ENCODE peak calls at places on chromosomes 3 and 15, in six cellular contexts. I, D, M, F, C and Q are unnamed samples.

GRCh38 chr3:139764936-139765335 is 87.2 kb upstream of the NMNAT3 start:
- DNase-seq in I (peak), D (no peak), M (no peak), F (peak), C (no peak), Q (peak)

GRCh38 chr3:124669470-124669869 is 60.8 kb upstream of the UMPS start:
- DNase-seq in I (peak), D (no peak), M (no peak), F (peak), C (no peak), Q (peak)

GRCh38 chr15:55084673-55085072 is 112.1 kb downstream of the RSL24D1 start:
- DNase-seq in I (no peak), D (no peak), M (no peak), F (no peak), C (no peak), Q (no peak)

GRCh38 chr15:91348812-91349500 is 248.9 kb downstream of the SV2B start:
- DNase-seq in I (no peak), D (no peak), M (no peak), F (peak), C (no peak), Q (peak)

GRCh38 chr3:51539291-51539891 is 872 bp downstream of the RAD54L2 start:
- DNase-seq in I (peak), D (no peak), M (no peak), F (peak), C (peak), Q (peak)

GRCh38 chr15:90400759-90401314 is 12.8 kb downstream of the IQGAP1 start:
- DNase-seq in I (peak), D (no peak), M (peak), F (peak), C (peak), Q (peak)

GRCh38 chr3:139173372-139174108 is 128.8 kb upstream of the PRR23C start:
- DNase-seq in I (no peak), D (peak), M (no peak), F (peak), C (no peak), Q (peak)

GRCh38 chr3:134104031-134104430 is 74.3 kb upstream of the SLCO2A1 start:
- DNase-seq in I (no peak), D (no peak), M (no peak), F (no peak), C (no peak), Q (peak)

GRCh38 chr3:100941046-100941445 is 52.2 kb downstream of the ABI3BP start:
- DNase-seq in I (no peak), D (no peak), M (no peak), F (no peak), C (no peak), Q (no peak)

GRCh38 chr3:8589880-8590556 is 54.6 kb downstream of the SSUH2 start:
- DNase-seq in I (peak), D (no peak), M (no peak), F (peak), C (no peak), Q (peak)

GRCh38 chr3:11539677-11540076 is 104.0 kb downstream of the VGLL4 start:
- DNase-seq in I (no peak), D (no peak), M (no peak), F (no peak), C (no peak), Q (no peak)

GRCh38 chr15:70089692-70089971 is 8.1 kb downstream of the TLE3 start:
- DNase-seq in I (no peak), D (no peak), M (no peak), F (no peak), C (no peak), Q (no peak)

GRCh38 chr15:67004142-67004541 is 61.3 kb upstream of the SMAD3 start:
- DNase-seq in I (no peak), D (no peak), M (no peak), F (no peak), C (no peak), Q (no peak)

GRCh38 chr3:111763968-111764367 is 95.1 kb upstream of the PHLDB2 start:
- DNase-seq in I (peak), D (no peak), M (no peak), F (peak), C (no peak), Q (peak)

GRCh38 chr3:9352917-9353823 is 9.7 kb upstream of the THUMPD3 start:
- DNase-seq in I (no peak), D (peak), M (peak), F (peak), C (peak), Q (peak)